ENCODE peak calls at places on chromosomes 11 and 22, in seven cellular contexts. G is choroid plexus epithelial cell; F is left ventricle myocardium inferior; D is ACHN; N is left kidney; R is activated T-cell treated with anti-CD3 and anti-CD28 coated beads, Interleukin-2, amount 50 U/mL, for 72 hours; I is CD8-positive, alpha-beta T cell. Z is an unnamed sample.

GRCh38 chr11:2728663-2729332 is 29.0 kb upstream of the KCNQ1OT1 start:
- DNase-seq in G (no peak), F (no peak), D (no peak), N (no peak), R (no peak), I (no peak), Z (no peak)

GRCh38 chr11:22634897-22635629 is 9.4 kb upstream of the FANCF start:
- DNase-seq in G (peak; percentile 71), F (no peak), D (no peak), N (no peak), R (no peak), I (no peak), Z (peak; percentile 95)

GRCh38 chr11:65556470-65557279 is 1.5 kb downstream of the LTBP3 start:
- DNase-seq in G (no peak), F (no peak), D (no peak), N (no peak), R (no peak), I (no peak), Z (peak; percentile 62)

GRCh38 chr22:28075260-28075981 is 156.4 kb upstream of the PITPNB start:
- DNase-seq in G (peak; percentile 72), F (peak; percentile 20), D (peak; percentile 76), N (peak; percentile 55), R (no peak), I (no peak), Z (peak; percentile 6)

GRCh38 chr11:107250017-107250416 is 207.6 kb downstream of the CWF19L2 start:
- DNase-seq in G (no peak), F (no peak), D (no peak), N (no peak), R (no peak), I (no peak), Z (no peak)

GRCh38 chr11:105229257-105229656 is 89.7 kb upstream of the CARD18 start:
- DNase-seq in G (peak; percentile 69), F (no peak), D (no peak), N (no peak), R (no peak), I (no peak), Z (no peak)

GRCh38 chr22:31092161-31092560 is 11.0 kb downstream of the SMTN start:
- DNase-seq in G (no peak), F (no peak), D (no peak), N (no peak), R (no peak), I (no peak), Z (no peak)

GRCh38 chr11:120425527-120425926 is 86.0 kb upstream of the GRIK4 start:
- DNase-seq in G (no peak), F (no peak), D (no peak), N (no peak), R (no peak), I (no peak), Z (no peak)

GRCh38 chr11:76753950-76754349 is 29.2 kb upstream of the TSKU start:
- DNase-seq in G (no peak), F (no peak), D (no peak), N (no peak), R (no peak), I (no peak), Z (no peak)

GRCh38 chr11:34379081-34379480 is 21.3 kb upstream of the ABTB2 start:
- DNase-seq in G (peak; percentile 36), F (no peak), D (no peak), N (no peak), R (no peak), I (no peak), Z (peak; percentile 77)

GRCh38 chr22:17337639-17338038 is 31.6 kb upstream of the CECR2 start:
- DNase-seq in G (no peak), F (no peak), D (no peak), N (no peak), R (no peak), I (no peak), Z (no peak)

GRCh38 chr11:122517403-122518379 is 137.8 kb upstream of the UBASH3B start:
- DNase-seq in G (peak; percentile 9), F (no peak), D (no peak), N (no peak), R (no peak), I (no peak), Z (no peak)

GRCh38 chr11:5922749-5923426 is 19.2 kb upstream of the OR56A3 start:
- DNase-seq in G (peak; percentile 2), F (no peak), D (peak; percentile 11), N (no peak), R (peak; percentile 59), I (no peak), Z (no peak)

GRCh38 chr11:128632151-128632791 is 44.9 kb upstream of the ETS1 start:
- DNase-seq in G (peak; percentile 85), F (no peak), D (peak; percentile 51), N (peak; percentile 70), R (peak; percentile 37), I (peak; percentile 52), Z (peak; percentile 47)

GRCh38 chr11:99803501-99803900 is 782.8 kb downstream of the CNTN5 start:
- DNase-seq in G (no peak), F (no peak), D (no peak), N (no peak), R (no peak), I (no peak), Z (no peak)

GRCh38 chr11:25970726-25971508 is 361.0 kb upstream of the ANO3 start:
- DNase-seq in G (peak; percentile 7), F (no peak), D (peak; percentile 9), N (no peak), R (no peak), I (no peak), Z (peak; percentile 44)

GRCh38 chr11:54930930-54931329 is 224.3 kb downstream of the OR4A5 start:
- DNase-seq in G (no peak), F (no peak), D (no peak), N (no peak), R (no peak), I (no peak), Z (no peak)

GRCh38 chr11:32325725-32326124 is 109.6 kb downstream of the WT1 start:
- DNase-seq in G (no peak), F (no peak), D (no peak), N (no peak), R (no peak), I (no peak), Z (no peak)

GRCh38 chr22:32226236-32227119 is 21.6 kb upstream of the RFPL2 start:
- DNase-seq in G (no peak), F (no peak), D (no peak), N (peak; percentile 16), R (no peak), I (no peak), Z (no peak)

GRCh38 chr22:37735054-37735453 is 38.2 kb downstream of the TRIOBP start:
- DNase-seq in G (no peak), F (peak; percentile 41), D (peak; percentile 44), N (peak; percentile 70), R (no peak), I (peak; percentile 17), Z (peak; percentile 64)

GRCh38 chr22:49753276-49753884 is 74.3 kb downstream of the BRD1 start:
- DNase-seq in G (no peak), F (no peak), D (no peak), N (no peak), R (no peak), I (no peak), Z (no peak)

GRCh38 chr11:104907521-104908185 is 9.4 kb upstream of the CASP12 start:
- DNase-seq in G (no peak), F (no peak), D (no peak), N (no peak), R (peak; percentile 29), I (no peak), Z (no peak)

GRCh38 chr11:69966910-69967309 is 111.2 kb upstream of the ANO1 start:
- DNase-seq in G (no peak), F (no peak), D (no peak), N (no peak), R (no peak), I (no peak), Z (no peak)

GRCh38 chr11:3016861-3017260 is 24.7 kb upstream of the NAP1L4 start:
- DNase-seq in G (no peak), F (no peak), D (no peak), N (no peak), R (no peak), I (no peak), Z (no peak)

GRCh38 chr11:123707606-123708205 is 33.8 kb downstream of the ZNF202 start:
- DNase-seq in G (peak; percentile 87), F (peak; percentile 22), D (peak; percentile 57), N (peak; percentile 90), R (peak; percentile 63), I (peak; percentile 61), Z (peak; percentile 83)

GRCh38 chr11:94151311-94151710 is 22.7 kb downstream of the PANX1 start:
- DNase-seq in G (no peak), F (no peak), D (no peak), N (no peak), R (no peak), I (no peak), Z (no peak)

GRCh38 chr22:46054091-46054877 is 77.3 kb upstream of the WNT7B start:
- DNase-seq in G (peak; percentile 83), F (peak; percentile 83), D (peak; percentile 65), N (peak; percentile 84), R (peak; percentile 37), I (peak; percentile 41), Z (peak; percentile 38)

GRCh38 chr11:128492461-128492860 is 94.9 kb downstream of the ETS1 start:
- DNase-seq in G (peak; percentile 47), F (no peak), D (no peak), N (no peak), R (no peak), I (no peak), Z (no peak)

GRCh38 chr11:111336582-111337256 is 38.4 kb downstream of the POU2AF3 start:
- DNase-seq in G (peak; percentile 82), F (no peak), D (no peak), N (no peak), R (no peak), I (no peak), Z (no peak)

GRCh38 chr11:78417175-78417887 is at the start of gene GAB2:
- DNase-seq in G (no peak), F (no peak), D (no peak), N (no peak), R (no peak), I (peak; percentile 56), Z (no peak)

GRCh38 chr11:15923169-15923568 is 433.2 kb downstream of the SOX6 start:
- DNase-seq in G (peak; percentile 13), F (no peak), D (no peak), N (peak; percentile 60), R (no peak), I (no peak), Z (no peak)

GRCh38 chr11:104148074-104148473 is 15.9 kb downstream of the PDGFD start:
- DNase-seq in G (peak; percentile 72), F (no peak), D (no peak), N (no peak), R (no peak), I (no peak), Z (no peak)

GRCh38 chr11:78083036-78083435 is 3.4 kb upstream of the NDUFC2 start:
- DNase-seq in G (no peak), F (no peak), D (no peak), N (peak; percentile 49), R (no peak), I (no peak), Z (no peak)

GRCh38 chr11:2302280-2302843 is 549 bp downstream of the TSPAN32 start:
- DNase-seq in G (no peak), F (no peak), D (no peak), N (no peak), R (peak; percentile 32), I (peak; percentile 51), Z (no peak)

GRCh38 chr11:119626197-119626909 is 102.6 kb downstream of the NECTIN1 start:
- DNase-seq in G (no peak), F (no peak), D (no peak), N (peak; percentile 69), R (no peak), I (no peak), Z (no peak)

GRCh38 chr11:62217191-62217748 is 8.8 kb downstream of the SCGB2A1 start:
- DNase-seq in G (peak; percentile 43), F (no peak), D (peak; percentile 10), N (peak; percentile 29), R (no peak), I (no peak), Z (peak; percentile 53)

GRCh38 chr22:31477329-31477728 is 12.3 kb downstream of the EIF4ENIF1 start:
- DNase-seq in G (no peak), F (no peak), D (no peak), N (no peak), R (no peak), I (no peak), Z (no peak)

GRCh38 chr22:40628354-40629042 is 8.0 kb downstream of the MRTFA start:
- DNase-seq in G (peak; percentile 28), F (no peak), D (no peak), N (peak; percentile 16), R (peak; percentile 44), I (no peak), Z (no peak)

Z was measured in HT-29.